ENCODE peak calls at places on chromosome 15, in five cellular contexts. Z, T, K, N and S are unnamed samples.

GRCh38 chr15:26686547-26687187 is 86.2 kb downstream of the GABRB3 start:
- DNase-seq in Z (no peak), T (no peak), K (no peak), N (no peak), S (no peak)

GRCh38 chr15:48313216-48313615 is 18.0 kb upstream of the DUT start:
- DNase-seq in Z (no peak), T (no peak), K (no peak), N (no peak), S (no peak)

GRCh38 chr15:49137861-49138260 is 17.5 kb downstream of the COPS2 start:
- DNase-seq in Z (no peak), T (no peak), K (no peak), N (peak), S (no peak)

GRCh38 chr15:68114356-68114755 is 60.2 kb downstream of the PIAS1 start:
- DNase-seq in Z (no peak), T (no peak), K (no peak), N (peak), S (peak)

GRCh38 chr15:89112341-89112971 is 24.2 kb downstream of the ABHD2 start:
- DNase-seq in Z (no peak), T (no peak), K (no peak), N (peak), S (peak)

GRCh38 chr15:80832676-80833075 is 53.5 kb downstream of the CEMIP start:
- DNase-seq in Z (no peak), T (no peak), K (no peak), N (no peak), S (no peak)

GRCh38 chr15:100768501-100768931 is 111.1 kb upstream of the ALDH1A3 start:
- DNase-seq in Z (no peak), T (no peak), K (no peak), N (no peak), S (no peak)

GRCh38 chr15:50353251-50353998 is 1.6 kb downstream of the GABPB1 start:
- DNase-seq in Z (no peak), T (no peak), K (no peak), N (peak), S (peak)

GRCh38 chr15:49238342-49238741 is 68.3 kb downstream of the GALK2 start:
- DNase-seq in Z (no peak), T (no peak), K (no peak), N (peak), S (peak)

GRCh38 chr15:76328962-76329361 is 7.6 kb upstream of the ISL2 start:
- DNase-seq in Z (no peak), T (no peak), K (no peak), N (peak), S (no peak)

GRCh38 chr15:98905981-98906711 is 101.4 kb downstream of the PGPEP1L start:
- DNase-seq in Z (no peak), T (no peak), K (no peak), N (no peak), S (no peak)

GRCh38 chr15:94235681-94236080 is 4.3 kb downstream of the MCTP2 start:
- DNase-seq in Z (no peak), T (no peak), K (no peak), N (no peak), S (no peak)

GRCh38 chr15:77282333-77282732 is 137.6 kb downstream of the PEAK1 start:
- DNase-seq in Z (no peak), T (no peak), K (no peak), N (peak), S (no peak)

GRCh38 chr15:31434418-31435255 is 108.0 kb downstream of the KLF13 start:
- DNase-seq in Z (no peak), T (peak), K (no peak), N (peak), S (peak)

GRCh38 chr15:67973846-67974245 is 80.3 kb upstream of the PIAS1 start:
- DNase-seq in Z (no peak), T (no peak), K (no peak), N (no peak), S (no peak)

GRCh38 chr15:62841269-62841628 is 201.3 kb upstream of the TPM1 start:
- DNase-seq in Z (no peak), T (no peak), K (no peak), N (peak), S (no peak)

GRCh38 chr15:57559875-57560274 is 31.8 kb upstream of the MYZAP start:
- DNase-seq in Z (peak), T (peak), K (peak), N (no peak), S (peak)

GRCh38 chr15:58161436-58161835 is 23.3 kb downstream of the AQP9 start:
- DNase-seq in Z (no peak), T (no peak), K (no peak), N (no peak), S (no peak)

GRCh38 chr15:68598171-68599152 is 19.7 kb downstream of the CORO2B start:
- DNase-seq in Z (no peak), T (no peak), K (no peak), N (no peak), S (no peak)

GRCh38 chr15:89122532-89123525 is 34.6 kb downstream of the ABHD2 start:
- DNase-seq in Z (no peak), T (no peak), K (no peak), N (peak), S (no peak)

GRCh38 chr15:42152196-42152920 is 4.1 kb downstream of the PLA2G4F start:
- DNase-seq in Z (no peak), T (no peak), K (no peak), N (no peak), S (no peak)

GRCh38 chr15:64521201-64521600 is 60.8 kb downstream of the ZNF609 start:
- DNase-seq in Z (no peak), T (no peak), K (no peak), N (no peak), S (no peak)

GRCh38 chr15:31303434-31304073 is 23.1 kb upstream of the KLF13 start:
- DNase-seq in Z (no peak), T (no peak), K (peak), N (no peak), S (no peak)

GRCh38 chr15:62241135-62241770 is 76.2 kb upstream of the C2CD4B start:
- DNase-seq in Z (peak), T (no peak), K (no peak), N (no peak), S (peak)

GRCh38 chr15:101351736-101352135 is 56.7 kb upstream of the SNRPA1 start:
- DNase-seq in Z (no peak), T (no peak), K (no peak), N (no peak), S (no peak)

GRCh38 chr15:33201376-33202189 is 7.1 kb upstream of the FMN1 start:
- DNase-seq in Z (peak), T (no peak), K (no peak), N (peak), S (peak)
- TF ChIP-seq CTCF in Z (peak), T (no peak), K (no peak), N (no peak), S (no peak)

DNA sequence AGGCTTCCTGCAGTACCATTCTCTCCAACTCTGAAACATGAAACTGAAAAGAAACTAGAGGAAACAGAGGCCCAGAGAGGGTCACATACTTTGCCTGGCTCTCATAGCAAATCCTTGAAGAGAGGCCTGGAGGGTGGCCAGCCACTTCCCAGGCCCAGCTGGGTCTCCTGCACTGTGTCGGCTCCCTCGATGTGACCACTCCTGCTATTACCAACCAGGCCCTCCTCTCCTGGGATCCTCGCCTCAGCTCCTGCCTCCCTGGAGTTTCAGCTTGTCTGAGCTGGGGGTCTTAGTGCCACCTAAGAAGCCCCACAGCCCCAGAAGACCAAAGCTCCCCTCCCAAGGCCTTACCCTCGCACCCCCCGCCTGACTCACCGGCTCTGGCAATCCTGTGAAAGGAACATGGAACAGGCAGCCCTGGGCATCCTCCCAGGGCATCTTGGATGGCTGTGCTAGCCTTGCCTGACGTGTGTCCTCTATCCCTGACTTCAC is 4.6 kb downstream of the LOXL1 start:
- DNase-seq in Z (no peak), T (peak), K (no peak), N (peak), S (no peak)
- H3K4me3 ChIP-seq in Z (no peak), T (no peak), K (no peak), N (no peak), S (no peak)

DNA sequence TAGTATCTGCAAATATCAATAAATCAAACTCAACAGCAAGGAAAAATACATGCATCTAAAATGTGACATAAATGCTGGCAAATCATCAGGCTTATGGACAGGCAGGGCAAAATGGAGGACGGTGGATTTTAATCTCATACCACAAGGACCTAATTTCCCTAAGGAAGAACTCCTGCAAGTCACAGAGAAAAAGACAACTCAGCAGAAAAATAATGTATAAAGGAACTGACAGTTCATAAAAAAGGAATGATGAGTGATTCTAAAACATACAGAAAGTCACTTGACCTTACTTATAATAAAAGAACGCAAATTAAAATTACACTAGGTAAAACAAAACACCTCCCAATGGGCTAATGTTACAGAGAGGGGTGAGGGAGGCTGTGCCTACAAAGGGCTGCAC is 17.2 kb downstream of the TUBGCP5 start:
- DNase-seq in Z (no peak), T (no peak), K (no peak), N (no peak), S (no peak)
- TF ChIP-seq CTCF in Z (no peak), T (no peak), K (no peak), N (no peak), S (no peak)

DNA sequence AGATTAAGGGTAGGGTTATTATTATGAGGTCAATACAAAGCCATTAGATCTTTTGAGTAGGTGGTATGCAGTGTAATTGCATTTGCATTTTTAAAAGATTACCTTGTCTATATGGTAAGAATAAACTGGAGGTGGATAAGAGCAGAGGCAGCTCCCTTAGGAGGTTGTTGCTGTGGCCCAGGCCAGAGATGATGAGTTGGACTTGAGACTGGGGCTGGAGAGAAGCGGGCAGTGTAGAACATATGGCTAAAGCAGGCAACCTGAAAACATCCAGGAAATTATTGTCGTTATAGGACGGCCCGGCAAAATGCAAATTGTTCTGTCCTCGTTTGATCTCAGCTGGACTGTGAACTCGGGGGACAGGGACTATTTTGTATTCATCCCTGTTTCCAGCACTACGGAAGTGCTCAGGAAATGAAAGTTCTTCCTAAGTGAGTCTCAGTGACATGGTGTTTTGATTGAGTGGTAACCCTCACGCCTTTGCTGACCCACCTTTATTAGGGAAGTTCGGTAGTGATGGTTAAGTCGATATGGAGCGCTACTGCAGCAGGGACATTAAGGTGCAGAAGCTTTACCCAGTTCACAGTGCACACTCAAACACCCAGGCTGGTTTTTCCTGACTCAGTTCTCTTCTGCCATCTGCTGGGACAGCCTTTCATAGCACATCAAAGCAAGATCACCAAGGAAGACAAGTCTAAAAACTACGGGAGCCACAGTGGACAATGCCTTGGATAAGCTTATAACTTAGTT is 27.2 kb upstream of the VPS33B start:
- DNase-seq in Z (peak), T (peak), K (peak), N (peak), S (peak)
- H3K4me3 ChIP-seq in Z (no peak), T (no peak), K (no peak), N (no peak), S (no peak)

DNA sequence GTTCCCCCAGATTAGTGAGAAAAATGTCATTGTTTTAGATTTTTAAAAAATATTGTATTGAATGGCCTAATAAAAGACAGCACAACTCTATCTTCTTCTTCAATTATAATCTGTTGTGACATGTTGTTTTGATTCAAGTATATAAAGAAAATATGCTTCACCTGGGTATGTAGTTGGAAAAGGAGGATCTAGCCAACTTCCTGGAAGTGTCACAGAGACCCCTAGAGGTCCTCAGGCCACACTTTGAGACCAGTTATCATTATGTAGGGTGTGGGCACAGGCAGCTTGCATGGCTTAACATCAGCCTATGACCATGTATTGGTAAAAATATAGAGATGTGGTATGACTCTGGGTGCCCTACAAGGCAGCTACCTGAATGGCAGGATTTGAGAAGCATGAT is 14.7 kb upstream of the RYR3 start:
- DNase-seq in Z (no peak), T (no peak), K (no peak), N (no peak), S (no peak)
- TF ChIP-seq CTCF in Z (no peak), T (no peak), K (no peak), N (no peak), S (no peak)

GRCh38 chr15:90871716-90872480 is 3.5 kb downstream of the FURIN start:
- DNase-seq in Z (no peak), T (peak), K (peak), N (no peak), S (no peak)

GRCh38 chr15:90873998-90874605 is 5.7 kb downstream of the FURIN start:
- DNase-seq in Z (peak), T (peak), K (peak), N (no peak), S (no peak)

GRCh38 chr15:90872481-90873184 is 4.2 kb downstream of the FURIN start:
- DNase-seq in Z (no peak), T (peak), K (peak), N (peak), S (no peak)

GRCh38 chr15:90875549-90875981 is 7.2 kb downstream of the FURIN start:
- DNase-seq in Z (no peak), T (no peak), K (no peak), N (no peak), S (no peak)

DNA sequence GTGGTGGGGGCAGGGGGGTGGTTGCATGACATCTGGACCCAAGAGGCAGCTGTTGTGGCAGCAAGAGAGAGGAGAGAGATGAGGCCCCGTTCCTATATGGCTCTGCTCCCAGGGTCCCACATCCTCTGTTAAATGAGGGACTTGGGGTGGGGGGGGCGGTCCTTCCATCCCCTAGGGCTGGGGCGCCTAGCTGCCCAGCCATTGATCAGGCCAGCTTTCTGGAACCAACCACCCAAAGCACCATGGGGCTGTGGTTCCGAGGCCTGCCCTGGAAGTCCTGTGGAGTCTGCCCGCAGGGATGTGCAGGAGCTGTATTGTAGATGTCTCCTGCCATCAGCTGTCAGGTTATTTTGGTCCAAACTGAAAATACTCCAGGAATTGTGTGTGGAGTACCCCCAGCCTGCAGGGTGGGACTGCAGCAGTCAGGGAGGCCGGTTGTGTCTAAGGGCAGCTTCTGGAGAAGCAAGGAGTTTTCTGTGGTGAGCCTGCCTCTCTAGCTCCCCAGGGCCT is 5.2 kb downstream of the FURIN start:
- DNase-seq in Z (no peak), T (no peak), K (no peak), N (no peak), S (no peak)
- H3K4me3 ChIP-seq in Z (peak), T (no peak), K (peak), N (no peak), S (no peak)

GRCh38 chr15:66875588-66876422 is 173.8 kb downstream of the SMAD6 start:
- DNase-seq in Z (no peak), T (no peak), K (no peak), N (peak), S (no peak)

GRCh38 chr15:66877558-66878285 is 175.7 kb downstream of the SMAD6 start:
- DNase-seq in Z (no peak), T (no peak), K (no peak), N (no peak), S (peak)

GRCh38 chr15:66876423-66876730 is 174.3 kb downstream of the SMAD6 start:
- DNase-seq in Z (no peak), T (no peak), K (peak), N (no peak), S (no peak)

GRCh38 chr15:66878761-66879160 is 176.7 kb downstream of the SMAD6 start:
- DNase-seq in Z (no peak), T (no peak), K (no peak), N (no peak), S (peak)

GRCh38 chr15:66876731-66877545 is 174.9 kb downstream of the SMAD6 start:
- DNase-seq in Z (no peak), T (no peak), K (no peak), N (no peak), S (no peak)
- TF ChIP-seq CTCF in Z (no peak), T (no peak), K (no peak), N (no peak), S (no peak)

DNA sequence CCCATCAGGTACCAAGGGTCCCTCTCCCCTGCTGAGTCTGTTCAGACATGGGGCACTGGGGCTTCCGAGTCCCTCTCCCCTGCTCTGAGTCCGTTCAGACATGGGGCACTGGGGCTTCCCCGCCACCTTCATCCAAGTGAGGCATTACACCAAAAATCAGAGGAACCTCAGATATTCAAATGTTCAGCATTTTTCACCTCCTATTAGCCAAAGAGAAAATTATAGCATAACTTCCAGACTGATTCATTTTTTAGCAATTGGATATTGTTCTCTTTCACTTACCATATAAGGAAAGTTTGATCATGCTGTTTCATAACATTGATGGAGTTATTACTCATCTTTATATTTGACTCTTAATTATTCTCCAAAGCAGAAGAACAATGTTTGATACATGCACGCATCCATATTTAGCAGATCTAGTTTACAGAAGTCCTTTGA is 213.9 kb downstream of the MTHFS start:
- DNase-seq in Z (no peak), T (no peak), K (no peak), N (peak), S (no peak)
- H3K4me3 ChIP-seq in Z (no peak), T (no peak), K (no peak), N (no peak), S (no peak)

GRCh38 chr15:38012894-38013293 is 78.5 kb downstream of the TMCO5A start:
- DNase-seq in Z (no peak), T (no peak), K (no peak), N (no peak), S (no peak)

GRCh38 chr15:38005949-38006800 is 71.7 kb downstream of the TMCO5A start:
- DNase-seq in Z (no peak), T (no peak), K (no peak), N (peak), S (no peak)

DNA sequence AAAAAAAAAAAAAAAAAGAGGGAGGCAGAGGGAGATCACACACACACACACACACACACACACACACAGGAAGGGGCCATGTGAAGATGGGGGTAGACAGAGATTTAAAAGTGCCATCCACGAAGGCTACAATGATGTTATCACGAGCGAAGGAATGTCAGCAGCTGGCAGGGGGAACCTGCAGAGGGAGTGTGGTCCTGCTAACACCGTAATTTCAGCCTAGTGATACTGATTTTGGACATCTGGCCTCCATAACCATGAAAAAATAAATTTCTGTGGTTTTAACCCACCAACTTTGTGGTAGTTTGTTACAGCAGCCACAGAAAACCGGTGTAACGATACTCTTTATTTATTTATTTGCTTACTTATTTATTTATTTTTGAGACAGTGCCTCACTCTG is 76.0 kb downstream of the TMCO5A start:
- DNase-seq in Z (no peak), T (no peak), K (no peak), N (no peak), S (no peak)
- TF ChIP-seq CTCF in Z (no peak), T (no peak), K (no peak), N (no peak), S (no peak)